ENCODE peak calls at places on chromosomes 13 and 19, in four cellular contexts. Y, J, E and D are unnamed samples. For H3K36me3, the result is how much of the 10 kb centered on the place peaks cover.

GRCh38 chr19:56639217-56639616 is 3.7 kb upstream of the SMIM17 start:
- DNase-seq in E (no peak), Y (no peak), J (no peak), D (no peak)

GRCh38 chr13:45728759-45729158 is 26.6 kb downstream of the CBY2 start:
- DNase-seq in J (no peak), E (no peak), Y (no peak), D (no peak)

GRCh38 chr13:40564342-40564997 is 102.0 kb downstream of the FOXO1 start:
- DNase-seq in J (no peak), E (no peak), Y (no peak), D (no peak)

GRCh38 chr19:49442793-49443365 is 1.6 kb upstream of the SLC17A7 start:
- DNase-seq in Y (peak), J (peak), E (peak), D (peak)

GRCh38 chr13:83048419-83048818 is 833.9 kb downstream of the SLITRK1 start:
- DNase-seq in Y (no peak), E (no peak), J (no peak), D (no peak)

GRCh38 chr13:46622918-46623256 is 69.9 kb downstream of the LRCH1 start:
- DNase-seq in Y (no peak), E (no peak), J (no peak), D (no peak)

GRCh38 chr19:57633832-57634131 is 814 bp downstream of the ZNF211 start:
- DNase-seq in E (no peak), Y (peak), J (no peak), D (no peak)

GRCh38 chr13:76822691-76823267 is 63.4 kb downstream of the KCTD12 start:
- DNase-seq in E (no peak), Y (no peak), J (no peak), D (no peak)

GRCh38 chr19:3466630-3467029 is 13.7 kb downstream of the SMIM24 start:
- DNase-seq in E (no peak), J (no peak), Y (no peak), D (no peak)

GRCh38 chr13:59112375-59112774 is 1051.4 kb downstream of the DIAPH3 start:
- DNase-seq in Y (no peak), J (no peak), E (peak), D (no peak)

GRCh38 chr13:48804836-48805601 is 151.3 kb downstream of the CYSLTR2 start:
- DNase-seq in E (no peak), Y (no peak), J (no peak), D (no peak)

GRCh38 chr19:7737215-7737614 is 5.3 kb upstream of the CLEC4G start:
- DNase-seq in E (no peak), Y (no peak), J (no peak), D (no peak)

GRCh38 chr13:20073775-20074174 is 87.1 kb downstream of the GJA3 start:
- DNase-seq in J (no peak), E (no peak), Y (no peak), D (no peak)

GRCh38 chr13:42885325-42885724 is 103.9 kb downstream of the FAM216B start:
- DNase-seq in Y (no peak), J (no peak), E (no peak), D (no peak)

GRCh38 chr19:8877854-8878705 is 45.9 kb downstream of the MBD3L1 start:
- DNase-seq in E (no peak), Y (no peak), J (no peak), D (no peak)

GRCh38 chr19:55384576-55385235 is 614 bp upstream of the TMEM238 start:
- DNase-seq in E (no peak), J (no peak), Y (peak), D (no peak)

GRCh38 chr13:96822900-96823299 is 171.4 kb downstream of the OXGR1 start:
- DNase-seq in E (no peak), Y (no peak), J (no peak), D (peak)

GRCh38 chr13:35990196-35990595 is 141.0 kb downstream of the DCLK1 start:
- DNase-seq in J (no peak), E (no peak), Y (no peak), D (no peak)

GRCh38 chr13:45847554-45848224 is 3.9 kb downstream of the SIAH3 start:
- DNase-seq in Y (no peak), J (no peak), E (no peak), D (no peak)

GRCh38 chr19:42421101-42421500 is 6.1 kb downstream of the LIPE start:
- DNase-seq in E (no peak), J (no peak), Y (no peak), D (no peak)

GRCh38 chr19:38665950-38666661 is 18.7 kb downstream of the ACTN4 start:
- DNase-seq in Y (peak), J (peak), E (peak), D (no peak)

GRCh38 chr19:50797429-50798115 is 7.4 kb downstream of the ACP4 start:
- DNase-seq in J (no peak), Y (no peak), E (no peak), D (no peak)

GRCh38 chr13:36763322-36763721 is 55.7 kb upstream of the RFXAP start:
- DNase-seq in J (no peak), Y (no peak), E (no peak), D (no peak)

GRCh38 chr13:72651196-72651595 is 76.2 kb downstream of the MZT1 start:
- DNase-seq in E (no peak), Y (no peak), J (no peak), D (no peak)

GRCh38 chr13:43558312-43558711 is 228.5 kb downstream of the ENOX1 start:
- DNase-seq in J (no peak), Y (no peak), E (no peak), D (no peak)

GRCh38 chr13:112721198-112722104 is 31.6 kb downstream of the ATP11A start:
- DNase-seq in Y (peak), E (no peak), J (no peak), D (no peak)

GRCh38 chr19:42250666-42251531 is 4.0 kb downstream of the ERF start:
- DNase-seq in Y (peak), J (no peak), E (no peak), D (no peak)

GRCh38 chr19:8302357-8302691 is 5.8 kb downstream of the CD320 start:
- DNase-seq in E (peak), J (peak), Y (peak), D (no peak)

GRCh38 chr19:32570081-32570785 is 10.8 kb upstream of the PDCD5 start:
- DNase-seq in Y (no peak), E (peak), J (peak), D (peak)

GRCh38 chr13:113211774-113212173 is 2.4 kb downstream of the CUL4A start:
- DNase-seq in J (no peak), E (no peak), Y (no peak), D (peak)

GRCh38 chr13:34911159-34911558 is 30.9 kb upstream of the NBEA start:
- DNase-seq in J (no peak), E (no peak), Y (no peak), D (no peak)

GRCh38 chr19:15423130-15423529 is 4.3 kb upstream of the AKAP8L start:
- DNase-seq in J (no peak), Y (no peak), E (no peak), D (no peak)

GRCh38 chr19:13399746-13400145 is 106.5 kb downstream of the CACNA1A start:
- DNase-seq in J (no peak), Y (no peak), E (no peak), D (no peak)

GRCh38 chr19:13127811-13128575 is 9.9 kb downstream of the NACC1 start:
- DNase-seq in J (no peak), E (no peak), Y (no peak), D (no peak)

GRCh38 chr19:17778621-17779280 is 16.2 kb upstream of the B3GNT3 start:
- DNase-seq in J (no peak), E (no peak), Y (peak), D (no peak)

GRCh38 chr13:50358221-50358620 is 343.0 kb downstream of the KCNRG start:
- DNase-seq in J (no peak), E (no peak), Y (no peak), D (no peak)

GRCh38 chr13:112194167-112194530 is 127.2 kb downstream of the SOX1 start:
- DNase-seq in J (no peak), Y (no peak), E (no peak), D (no peak)

GRCh38 chr19:6528544-6529121 is 2.2 kb upstream of the TNFSF9 start:
- DNase-seq in J (no peak), E (no peak), Y (peak), D (no peak)

GRCh38 chr13:95477187-95477586 is 75.3 kb upstream of the CLDN10 start:
- DNase-seq in E (no peak), J (no peak), Y (no peak), D (no peak)
- H3K27ac ChIP-seq in E (no peak), J (no peak), Y (no peak), D (no peak)

GRCh38 chr19:40802300-40803169 is 3.5 kb downstream of the EGLN2 start:
- DNase-seq in Y (peak), E (no peak), J (no peak), D (no peak)
- H3K4me3 ChIP-seq in Y (peak), E (no peak), J (peak), D (no peak)

DNA sequence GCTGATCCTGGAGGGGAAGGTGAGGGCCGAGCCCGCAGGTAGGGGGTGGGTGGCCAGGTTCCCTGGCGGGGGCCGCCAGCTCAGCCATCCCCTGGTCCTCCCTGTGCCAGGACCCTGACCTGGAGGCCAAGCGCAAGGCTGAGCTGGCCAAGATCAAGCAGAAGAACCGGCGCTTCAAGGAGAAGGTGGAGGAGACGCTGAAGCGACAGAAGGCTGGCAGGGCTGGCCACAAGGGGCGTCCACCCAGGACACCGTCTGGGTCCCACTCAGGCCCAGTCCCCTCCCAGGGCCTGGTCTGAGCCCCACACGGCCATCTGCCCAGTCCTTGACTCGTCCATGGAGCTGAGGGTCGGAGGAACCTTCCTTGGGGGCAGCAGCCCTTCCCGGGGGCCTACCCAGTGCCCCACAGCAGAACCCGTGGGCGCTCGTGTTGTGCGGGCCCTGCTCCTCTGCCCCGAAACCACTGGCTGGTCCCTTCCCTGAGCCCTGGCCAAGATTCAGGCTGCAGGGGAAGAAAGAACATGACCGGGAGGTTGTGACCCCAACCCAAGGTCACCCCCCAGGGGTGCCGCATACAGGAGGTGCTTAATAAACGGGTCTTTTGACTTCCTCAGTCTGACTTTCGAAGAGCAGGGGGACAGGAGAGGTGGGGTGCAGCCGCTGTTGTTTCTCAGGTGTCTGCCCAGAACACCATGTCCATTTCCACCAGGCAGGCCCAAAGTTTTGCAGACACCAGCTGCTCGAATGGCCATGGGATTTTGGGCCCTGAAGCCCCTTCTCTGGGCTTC is 8.7 kb downstream of the DDX49 start:
- DNase-seq in J (no peak), E (no peak), Y (no peak), D (no peak)
- H3K36me3 ChIP-seq in J (under half), E (half or more), Y (half or more), D (under half)

GRCh38 chr13:100301418-100301817 is 212.5 kb downstream of the PCCA start:
- DNase-seq in E (no peak), Y (no peak), J (no peak), D (no peak)
- H3K27ac ChIP-seq in E (no peak), Y (no peak), J (no peak), D (no peak)

GRCh38 chr19:19169236-19170052 is 619 bp downstream of the MEF2B start:
- DNase-seq in E (no peak), J (no peak), Y (no peak), D (no peak)
- H3K4me3 ChIP-seq in E (no peak), J (peak), Y (no peak), D (peak)

GRCh38 chr19:1085053-1085658 is 10.0 kb downstream of the POLR2E start:
- DNase-seq in J (no peak), E (no peak), Y (no peak), D (no peak)

GRCh38 chr19:1087813-1088418 is 7.3 kb downstream of the POLR2E start:
- DNase-seq in Y (peak), J (no peak), E (no peak), D (no peak)

GRCh38 chr19:1086618-1087017 is 8.6 kb downstream of the POLR2E start:
- DNase-seq in E (no peak), J (no peak), Y (no peak), D (no peak)

GRCh38 chr19:1084024-1084868 is 10.9 kb downstream of the POLR2E start:
- DNase-seq in E (no peak), J (no peak), Y (no peak), D (no peak)

GRCh38 chr19:1085676-1086442 is 9.3 kb downstream of the POLR2E start:
- DNase-seq in E (no peak), J (no peak), Y (peak), D (no peak)
- H3K36me3 ChIP-seq in E (under half), J (under half), Y (half or more), D (under half)

DNA sequence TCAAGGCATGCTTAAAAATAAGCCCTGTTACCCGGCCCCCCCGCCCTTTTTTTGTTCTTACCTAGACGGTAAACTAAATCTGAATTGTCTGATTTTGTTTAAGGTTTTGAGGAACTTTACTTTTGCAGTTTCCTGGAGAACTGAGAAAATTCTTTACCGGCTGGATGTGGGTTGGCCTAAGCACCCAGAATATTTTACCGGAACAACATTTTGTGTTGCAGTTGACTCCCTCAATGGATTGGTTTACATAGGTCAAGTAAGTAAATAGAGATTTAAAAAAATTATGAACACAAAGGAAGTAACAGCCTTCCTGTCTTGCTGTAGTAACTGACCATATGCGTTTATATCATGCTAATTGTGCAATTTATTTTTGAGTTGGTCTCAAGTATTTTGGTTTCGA is 777 bp downstream of the NHLRC3 start:
- DNase-seq in E (no peak), J (no peak), Y (no peak), D (no peak)
- H3K27ac ChIP-seq in E (no peak), J (peak), Y (peak), D (no peak)